ENCODE peak calls at places on chromosomes 1 and 21, in ten cellular contexts. D is activated T-helper 1 cell treated with anti-CD3 and anti-CD28 coated beads, Interleukin-2, amount 50 U/mL, for 16 hours; A is AG09309; I is GM10248; Q is AG09319; R is C1 segment of cervical spinal cord; H is stimulated activated CD4-positive, alpha-beta T cell treated with anti-CD3 and anti-CD28 coated beads, TNF-alpha, amount 100 ng/mL, for 4 hours; J is activated CD4-positive, alpha-beta T cell treated with anti-CD3 and anti-CD28 coated beads, Interleukin-2, amount 50 U/mL, for 1 hour; Y is fibroblast of gingiva; Z is stimulated activated CD8-positive, alpha-beta memory T cell treated with anti-CD3 and anti-CD28 coated beads, Interleukin-7, amount 100 ng/mL, for 1 hour. U is an unnamed sample.
A peak's percentile ranks its signal among the peaks of the same experiment; 100 is the strongest.

GRCh38 chr1:46284597-46285564 is 18.5 kb downstream of the LRRC41 start:
- DNase-seq in D (no peak), A (no peak), I (no peak), Q (no peak), R (no peak), H (no peak), J (no peak), Y (peak; percentile 23), Z (no peak), U (no peak)

GRCh38 chr1:145751491-145752021 is 32.3 kb downstream of the CD160 start:
- DNase-seq in D (no peak), A (peak; percentile 96), I (no peak), Q (peak; percentile 88), R (no peak), H (no peak), J (no peak), Y (peak; percentile 96), Z (no peak), U (peak; percentile 18)

GRCh38 chr1:23393706-23394105 is 24.1 kb upstream of the ZNF436 start:
- DNase-seq in D (no peak), A (no peak), I (no peak), Q (no peak), R (no peak), H (no peak), J (no peak), Y (no peak), Z (no peak), U (no peak)

GRCh38 chr1:184940694-184941093 is 33.6 kb downstream of the NIBAN1 start:
- DNase-seq in D (no peak), A (no peak), I (no peak), Q (no peak), R (no peak), H (no peak), J (no peak), Y (no peak), Z (no peak), U (no peak)

GRCh38 chr1:80054129-80054528 is 1047.6 kb upstream of the ADGRL4 start:
- DNase-seq in D (no peak), A (no peak), I (no peak), Q (peak; percentile 8), R (no peak), H (no peak), J (no peak), Y (peak; percentile 32), Z (no peak), U (no peak)

GRCh38 chr1:157095551-157095950 is 4.1 kb downstream of the ETV3L start:
- DNase-seq in D (no peak), A (no peak), I (no peak), Q (no peak), R (no peak), H (no peak), J (no peak), Y (no peak), Z (no peak), U (peak; percentile 26)

GRCh38 chr21:20419780-20420179 is 578.4 kb upstream of the NCAM2 start:
- DNase-seq in D (no peak), A (no peak), I (no peak), Q (no peak), R (no peak), H (no peak), J (no peak), Y (no peak), Z (no peak), U (no peak)

GRCh38 chr1:195188821-195189220 is 1419.4 kb downstream of the KCNT2 start:
- DNase-seq in D (no peak), A (no peak), I (no peak), Q (no peak), R (no peak), H (no peak), J (no peak), Y (no peak), Z (no peak), U (no peak)

GRCh38 chr1:47797555-47797954 is 199.6 kb downstream of the TRABD2B start:
- DNase-seq in D (no peak), A (no peak), I (no peak), Q (no peak), R (no peak), H (no peak), J (no peak), Y (no peak), Z (no peak), U (no peak)

GRCh38 chr1:154843913-154844681 is 26.0 kb downstream of the KCNN3 start:
- DNase-seq in D (no peak), A (no peak), I (peak; percentile 64), Q (no peak), R (no peak), H (no peak), J (no peak), Y (no peak), Z (no peak), U (no peak)

GRCh38 chr1:45409243-45409642 is 69.0 kb upstream of the MUTYH start:
- DNase-seq in D (no peak), A (no peak), I (no peak), Q (no peak), R (no peak), H (no peak), J (no peak), Y (peak; percentile 3), Z (no peak), U (no peak)

GRCh38 chr1:151371744-151372410 is 628 bp downstream of the SELENBP1 start:
- DNase-seq in D (no peak), A (no peak), I (no peak), Q (peak; percentile 22), R (peak; percentile 49), H (no peak), J (no peak), Y (peak; percentile 52), Z (no peak), U (no peak)

GRCh38 chr1:226699166-226699565 is 39.9 kb downstream of the ITPKB start:
- DNase-seq in D (no peak), A (no peak), I (no peak), Q (no peak), R (no peak), H (no peak), J (no peak), Y (no peak), Z (no peak), U (no peak)

GRCh38 chr1:36115200-36115669 is 9.8 kb downstream of the COL8A2 start:
- DNase-seq in D (no peak), A (peak; percentile 73), I (no peak), Q (peak; percentile 80), R (no peak), H (no peak), J (no peak), Y (peak; percentile 86), Z (no peak), U (no peak)

GRCh38 chr21:17529648-17530047 is 16.8 kb downstream of the CXADR start:
- DNase-seq in D (no peak), A (no peak), I (no peak), Q (no peak), R (no peak), H (no peak), J (no peak), Y (no peak), Z (no peak), U (no peak)

GRCh38 chr1:24486296-24487065 is 16.2 kb upstream of the RCAN3 start:
- DNase-seq in D (no peak), A (no peak), I (no peak), Q (no peak), R (no peak), H (no peak), J (peak; percentile 30), Y (no peak), Z (no peak), U (no peak)

GRCh38 chr1:156910309-156910782 is 10.1 kb upstream of the LRRC71 start:
- DNase-seq in D (peak; percentile 24), A (no peak), I (peak; percentile 83), Q (no peak), R (no peak), H (no peak), J (peak; percentile 51), Y (no peak), Z (peak; percentile 9), U (no peak)